ENCODE peak calls at places on chromosomes 6 and 20, in seven cellular contexts. T, N, E, S, L, F and Y are unnamed samples.

GRCh38 chr20:32236819-32237218 is 29.1 kb downstream of the POFUT1 start:
- DNase-seq in T (no peak), N (no peak), E (no peak), S (no peak), L (no peak), F (no peak), Y (no peak)

GRCh38 chr20:17498641-17499040 is 32.5 kb downstream of the BFSP1 start:
- DNase-seq in T (no peak), N (no peak), E (no peak), S (no peak), L (no peak), F (no peak), Y (no peak)

GRCh38 chr6:141199074-141199473 is 933.7 kb upstream of the GJE1 start:
- DNase-seq in T (no peak), N (no peak), E (no peak), S (no peak), L (no peak), F (no peak), Y (no peak)

GRCh38 chr20:50269111-50270033 is 78.7 kb downstream of the CEBPB start:
- DNase-seq in T (no peak), N (no peak), E (no peak), S (no peak), L (no peak), F (no peak), Y (no peak)

GRCh38 chr6:127630800-127631199 is 53.8 kb downstream of the C6orf58 start:
- DNase-seq in T (no peak), N (no peak), E (no peak), S (no peak), L (no peak), F (no peak), Y (no peak)

GRCh38 chr20:56766528-56766927 is 137.4 kb downstream of the TFAP2C start:
- DNase-seq in T (no peak), N (no peak), E (no peak), S (no peak), L (no peak), F (no peak), Y (no peak)

GRCh38 chr6:109349419-109349987 is 32.8 kb downstream of the CD164 start:
- DNase-seq in T (no peak), N (no peak), E (no peak), S (peak), L (peak), F (no peak), Y (peak)

GRCh38 chr20:42652261-42652660 is 537.4 kb downstream of the PTPRT start:
- DNase-seq in T (no peak), N (no peak), E (no peak), S (no peak), L (no peak), F (no peak), Y (no peak)

GRCh38 chr6:143575440-143575839 is 63.9 kb upstream of the FUCA2 start:
- DNase-seq in T (peak), N (no peak), E (peak), S (peak), L (peak), F (peak), Y (peak)

GRCh38 chr6:41690541-41691330 is 44.7 kb downstream of the TFEB start:
- DNase-seq in T (no peak), N (no peak), E (no peak), S (no peak), L (no peak), F (no peak), Y (no peak)

GRCh38 chr6:156164701-156165454 is 612.3 kb upstream of the ARID1B start:
- DNase-seq in T (no peak), N (no peak), E (no peak), S (no peak), L (no peak), F (no peak), Y (no peak)

GRCh38 chr6:139135578-139136545 is 982 bp downstream of the HECA start:
- DNase-seq in T (no peak), N (no peak), E (peak), S (no peak), L (peak), F (no peak), Y (peak)

GRCh38 chr6:72624557-72625160 is 2.8 kb downstream of the KCNQ5 start:
- DNase-seq in T (peak), N (no peak), E (peak), S (no peak), L (peak), F (no peak), Y (peak)

GRCh38 chr6:20811112-20811746 is 277.0 kb downstream of the CDKAL1 start:
- DNase-seq in T (no peak), N (peak), E (peak), S (no peak), L (no peak), F (peak), Y (peak)

GRCh38 chr6:39302669-39303424 is 11.4 kb downstream of the KCNK17 start:
- DNase-seq in T (peak), N (peak), E (peak), S (peak), L (peak), F (peak), Y (peak)

GRCh38 chr20:19794941-19795340 is 36.9 kb downstream of the RIN2 start:
- DNase-seq in T (no peak), N (no peak), E (no peak), S (no peak), L (no peak), F (no peak), Y (no peak)

GRCh38 chr6:81371929-81372328 is 380.6 kb downstream of the TENT5A start:
- DNase-seq in T (no peak), N (no peak), E (no peak), S (no peak), L (no peak), F (no peak), Y (no peak)

GRCh38 chr20:44064501-44065400 is 122.2 kb downstream of the JPH2 start:
- DNase-seq in T (no peak), N (no peak), E (no peak), S (no peak), L (no peak), F (no peak), Y (no peak)

GRCh38 chr20:35306931-35307517 is 14.8 kb upstream of the FAM83C start:
- DNase-seq in T (no peak), N (no peak), E (peak), S (peak), L (peak), F (peak), Y (peak)

GRCh38 chr6:17865798-17866725 is 121.4 kb downstream of the KIF13A start:
- DNase-seq in T (no peak), N (peak), E (no peak), S (peak), L (no peak), F (peak), Y (peak)

GRCh38 chr6:47168176-47168575 is 126.0 kb upstream of the ADGRF1 start:
- DNase-seq in T (no peak), N (no peak), E (no peak), S (peak), L (no peak), F (peak), Y (peak)

GRCh38 chr6:5295612-5296011 is 34.3 kb downstream of the FARS2 start:
- DNase-seq in T (no peak), N (no peak), E (no peak), S (no peak), L (no peak), F (no peak), Y (no peak)

GRCh38 chr20:53643031-53643832 is 49.6 kb upstream of the ZNF217 start:
- DNase-seq in T (peak), N (no peak), E (peak), S (no peak), L (no peak), F (peak), Y (no peak)

GRCh38 chr20:25543068-25543467 is 42.3 kb downstream of the NINL start:
- DNase-seq in T (no peak), N (no peak), E (no peak), S (peak), L (no peak), F (no peak), Y (no peak)

GRCh38 chr6:129659590-129660345 is 50.2 kb downstream of the ARHGAP18 start:
- DNase-seq in T (no peak), N (no peak), E (peak), S (no peak), L (no peak), F (no peak), Y (no peak)

GRCh38 chr6:45951291-45951690 is 64.4 kb downstream of the CLIC5 start:
- DNase-seq in T (no peak), N (no peak), E (no peak), S (no peak), L (no peak), F (no peak), Y (no peak)

GRCh38 chr6:45947807-45948206 is 67.9 kb downstream of the CLIC5 start:
- DNase-seq in T (no peak), N (no peak), E (no peak), S (no peak), L (no peak), F (no peak), Y (no peak)

GRCh38 chr6:45946887-45947286 is 68.8 kb downstream of the CLIC5 start:
- DNase-seq in T (no peak), N (no peak), E (no peak), S (no peak), L (no peak), F (no peak), Y (no peak)

GRCh38 chr6:45951771-45952529 is 63.7 kb downstream of the CLIC5 start:
- DNase-seq in T (no peak), N (no peak), E (no peak), S (no peak), L (no peak), F (no peak), Y (no peak)

DNA sequence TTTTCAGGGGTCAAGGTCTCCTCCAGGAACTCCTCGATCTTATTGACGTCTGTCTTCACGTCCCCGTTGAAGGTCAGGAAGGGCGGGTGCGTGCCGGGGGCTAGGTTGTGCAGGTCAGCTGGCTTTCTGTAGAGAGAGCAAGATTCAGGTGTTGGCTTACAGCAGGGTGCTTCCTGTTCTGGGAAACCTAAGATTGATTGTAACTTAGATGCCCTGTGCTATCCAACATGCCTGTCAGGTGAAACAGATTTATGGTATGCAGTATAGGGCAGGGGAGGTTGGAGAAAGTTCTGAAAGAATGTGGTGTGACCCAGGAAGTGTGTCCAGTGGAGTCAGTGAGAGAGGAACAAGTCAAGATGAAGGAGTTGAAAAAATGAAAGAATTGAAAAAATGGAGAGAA is 66.4 kb downstream of the CLIC5 start:
- DNase-seq in T (no peak), N (no peak), E (no peak), S (no peak), L (no peak), F (no peak), Y (no peak)
- TF ChIP-seq JUND in T (no peak), N (no peak), E (no peak), S (no peak), L (no peak), F (no peak), Y (no peak)

GRCh38 chr20:46606817-46607190 is 44.5 kb downstream of the SLC13A3 start:
- DNase-seq in T (no peak), N (no peak), E (no peak), S (no peak), L (no peak), F (no peak), Y (no peak)
- TF ChIP-seq JUND in T (no peak), N (no peak), E (no peak), S (no peak), L (no peak), F (no peak), Y (no peak)

DNA sequence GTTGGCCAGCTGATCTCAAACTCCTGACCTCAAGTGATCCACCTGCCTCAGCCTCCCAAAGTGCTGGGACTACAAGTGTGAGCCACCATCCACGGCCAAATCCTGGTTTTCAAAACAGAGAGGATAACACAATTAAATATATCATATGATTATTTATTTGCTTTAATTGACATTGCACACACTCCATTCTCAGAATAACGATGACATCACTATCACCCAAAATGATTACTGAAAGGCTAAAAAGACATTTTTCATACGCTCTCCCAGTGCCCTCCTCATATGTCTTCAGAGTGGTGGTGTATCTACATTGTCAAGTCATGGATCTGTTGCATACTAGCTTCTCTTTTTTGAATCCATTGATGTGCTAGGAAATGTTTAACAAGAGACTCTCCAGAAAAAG is 18.5 kb upstream of the CEP43 start:
- DNase-seq in T (no peak), N (no peak), E (no peak), S (no peak), L (no peak), F (no peak), Y (no peak)
- TF ChIP-seq JUND in T (no peak), N (no peak), E (no peak), S (no peak), L (no peak), F (no peak), Y (no peak)

DNA sequence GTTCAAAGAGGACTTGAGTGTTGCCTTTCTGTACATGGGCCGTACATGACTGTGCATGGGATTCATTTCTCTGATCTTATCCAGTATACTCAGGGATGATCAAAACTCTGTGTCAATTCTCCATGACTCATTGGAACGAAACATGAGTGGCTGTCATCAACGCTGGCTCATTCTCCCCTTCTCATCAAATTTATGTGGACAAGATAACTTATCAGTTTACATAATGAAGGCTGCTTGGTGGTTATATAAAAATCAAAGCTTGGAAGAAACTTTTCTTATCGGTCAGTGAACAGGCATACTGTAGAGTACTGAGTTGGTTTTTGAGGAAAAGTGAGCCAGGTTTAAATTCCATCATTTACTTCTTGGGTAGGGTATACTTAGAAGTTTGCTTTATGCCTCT is 24.9 kb downstream of the CRISP1 start:
- DNase-seq in T (no peak), N (no peak), E (no peak), S (no peak), L (no peak), F (no peak), Y (no peak)
- TF ChIP-seq JUND in T (no peak), N (no peak), E (peak), S (no peak), L (no peak), F (no peak), Y (no peak)

GRCh38 chr20:33319986-33320385 is 37.0 kb downstream of the BPIFB1 start:
- DNase-seq in T (no peak), N (no peak), E (no peak), S (no peak), L (no peak), F (no peak), Y (no peak)

GRCh38 chr20:33316343-33316742 is 33.3 kb downstream of the BPIFB1 start:
- DNase-seq in T (no peak), N (no peak), E (no peak), S (no peak), L (no peak), F (no peak), Y (no peak)

GRCh38 chr20:33317424-33318095 is 34.5 kb downstream of the BPIFB1 start:
- DNase-seq in T (no peak), N (no peak), E (no peak), S (no peak), L (no peak), F (no peak), Y (no peak)

GRCh38 chr20:33316958-33317357 is 33.9 kb downstream of the BPIFB1 start:
- DNase-seq in T (no peak), N (no peak), E (no peak), S (no peak), L (no peak), F (no peak), Y (no peak)

DNA sequence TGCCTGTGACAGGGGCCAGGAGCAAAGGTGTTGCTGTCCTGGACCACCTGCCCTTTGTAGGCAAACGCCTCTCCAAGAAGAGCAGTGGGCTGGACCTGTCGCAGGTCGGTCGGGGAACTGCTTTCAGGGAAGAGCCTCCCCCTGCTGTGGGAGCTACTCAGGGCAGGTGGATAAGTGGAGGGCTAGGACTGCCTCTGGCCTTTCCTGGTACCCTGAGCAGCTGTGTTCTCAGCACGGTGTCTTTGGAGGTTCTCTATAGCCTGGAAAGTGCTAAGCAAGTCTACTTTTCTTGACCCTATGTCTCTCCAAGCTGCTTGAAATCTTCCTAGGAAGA is 35.0 kb downstream of the BPIFB1 start:
- DNase-seq in T (no peak), N (no peak), E (no peak), S (no peak), L (no peak), F (no peak), Y (no peak)
- TF ChIP-seq JUND in T (no peak), N (no peak), E (no peak), S (no peak), L (no peak), F (no peak), Y (no peak)

GRCh38 chr6:88815491-88815890 is 147.9 kb downstream of the RNGTT start:
- DNase-seq in T (no peak), N (no peak), E (no peak), S (no peak), L (no peak), F (no peak), Y (no peak)

GRCh38 chr6:88813045-88813444 is 150.4 kb downstream of the RNGTT start:
- DNase-seq in T (no peak), N (no peak), E (no peak), S (no peak), L (no peak), F (no peak), Y (no peak)

GRCh38 chr6:88810089-88810488 is 153.3 kb downstream of the RNGTT start:
- DNase-seq in T (no peak), N (no peak), E (no peak), S (no peak), L (no peak), F (no peak), Y (no peak)

GRCh38 chr6:88814909-88815308 is 148.5 kb downstream of the RNGTT start:
- DNase-seq in T (no peak), N (no peak), E (no peak), S (peak), L (no peak), F (no peak), Y (no peak)
- TF ChIP-seq JUND in T (no peak), N (no peak), E (no peak), S (no peak), L (no peak), F (no peak), Y (no peak)

GRCh38 chr6:159608961-159609673 is 83.9 kb downstream of the SOD2 start:
- DNase-seq in T (no peak), N (peak), E (peak), S (peak), L (no peak), F (peak), Y (peak)
- TF ChIP-seq JUND in T (no peak), N (no peak), E (no peak), S (no peak), L (no peak), F (no peak), Y (no peak)